ENCODE peak calls at places on chromosomes 6 and 20, in ten cellular contexts. X, E, H, K, J, F, T, Q, V and R are unnamed samples.

GRCh38 chr20:33664762-33665144 is 2.0 kb upstream of the ACTL10 start:
- DNase-seq in H (no peak), T (no peak), E (no peak), K (no peak), V (no peak), Q (no peak), X (no peak), J (no peak), F (no peak), R (no peak)

GRCh38 chr20:38559764-38560163 is 21.2 kb upstream of the ADIG start:
- DNase-seq in E (no peak), T (peak; percentile 17), H (no peak), X (no peak), V (no peak), J (no peak), K (no peak), Q (no peak), F (no peak), R (no peak)

GRCh38 chr6:147135211-147135672 is 69.0 kb upstream of the STXBP5 start:
- DNase-seq in F (peak; percentile 82), E (no peak), Q (peak; percentile 61), V (peak; percentile 94), X (no peak), T (no peak), H (no peak), J (no peak), K (no peak), R (no peak)

GRCh38 chr6:134436281-134436815 is 118.4 kb upstream of the SGK1 start:
- DNase-seq in F (peak; percentile 95), J (no peak), X (no peak), T (peak; percentile 99), Q (peak; percentile 96), E (peak; percentile 65), K (peak; percentile 65), H (peak; percentile 39), V (peak; percentile 88), R (no peak)

GRCh38 chr20:1822564-1823420 is 72.4 kb upstream of the SIRPA start:
- DNase-seq in V (no peak), K (no peak), X (no peak), T (peak; percentile 29), H (no peak), J (no peak), E (no peak), Q (no peak), F (peak; percentile 31), R (no peak)

GRCh38 chr6:134077301-134077700 is 24.9 kb upstream of the SLC2A12 start:
- DNase-seq in V (peak; percentile 72), X (no peak), J (no peak), Q (no peak), E (no peak), H (no peak), T (no peak), F (no peak), K (no peak), R (no peak)

GRCh38 chr6:107607109-107607508 is 117.2 kb downstream of the SOBP start:
- DNase-seq in Q (no peak), H (no peak), X (peak; percentile 71), T (no peak), E (no peak), F (peak; percentile 10), K (no peak), J (no peak), V (no peak), R (no peak)

GRCh38 chr20:59055302-59055701 is 12.7 kb upstream of the PRELID3B start:
- DNase-seq in X (peak; percentile 42), E (no peak), V (peak; percentile 22), H (no peak), F (no peak), J (no peak), K (no peak), Q (no peak), T (peak; percentile 52), R (no peak)

GRCh38 chr6:169827372-169827771 is 76.0 kb downstream of the ERMARD start:
- DNase-seq in E (no peak), K (no peak), Q (no peak), F (no peak), H (no peak), X (no peak), J (no peak), T (no peak), V (no peak), R (no peak)

GRCh38 chr20:1247689-1248088 is 18.4 kb upstream of the SNPH start:
- DNase-seq in H (no peak), X (no peak), F (no peak), J (no peak), E (no peak), V (no peak), T (no peak), Q (no peak), K (no peak), R (no peak)

GRCh38 chr6:159829515-159829914 is 29.4 kb downstream of the PNLDC1 start:
- DNase-seq in E (no peak), V (no peak), T (no peak), K (no peak), F (no peak), H (no peak), X (no peak), Q (no peak), J (no peak), R (no peak)

GRCh38 chr6:100721256-100721655 is 159.9 kb downstream of the ASCC3 start:
- DNase-seq in H (no peak), Q (no peak), T (no peak), F (no peak), E (no peak), J (no peak), V (no peak), K (no peak), X (no peak), R (no peak)

GRCh38 chr6:73169633-73170032 is 55.7 kb downstream of the KHDC1L start:
- DNase-seq in J (no peak), F (no peak), X (no peak), H (no peak), K (no peak), Q (no peak), E (no peak), T (no peak), V (no peak), R (no peak)

GRCh38 chr6:24840187-24840586 is 41.5 kb upstream of the ARMH2 start:
- DNase-seq in Q (no peak), H (no peak), J (no peak), F (no peak), T (no peak), V (no peak), K (no peak), X (no peak), E (no peak), R (no peak)

GRCh38 chr20:11467436-11467835 is 450.3 kb upstream of the BTBD3 start:
- DNase-seq in J (no peak), T (no peak), V (no peak), Q (no peak), F (no peak), H (no peak), K (no peak), X (no peak), E (no peak), R (no peak)

GRCh38 chr6:115415378-115415777 is 645.3 kb downstream of the FRK start:
- DNase-seq in E (no peak), F (no peak), Q (no peak), X (no peak), K (no peak), H (no peak), V (no peak), J (no peak), T (no peak), R (no peak)

GRCh38 chr6:26030716-26031115 is 56.5 kb upstream of the HFE start:
- DNase-seq in F (no peak), T (no peak), Q (no peak), J (no peak), X (no peak), E (no peak), H (no peak), K (no peak), V (no peak), R (no peak)